ENCODE peak calls at places on chromosome 5, in eight cellular contexts. One of them, this sample, is unnamed.

GRCh38 chr5:98964621-98965020 is 35.8 kb upstream of the CHD1 start:
- DNase-seq in heart right ventricle: no peak
- DNase-seq in AG04450: no peak
- DNase-seq in kidney: no peak
- DNase-seq in cardiac muscle cell: no peak
- DNase-seq in dorsolateral prefrontal cortex: no peak
- DNase-seq in psoas muscle: no peak
- DNase-seq in PC-3: no peak
- DNase-seq in this sample: no peak

GRCh38 chr5:15366676-15367391 is 133.1 kb upstream of the FBXL7 start:
- DNase-seq in kidney: no peak
- DNase-seq in AG04450: no peak
- DNase-seq in heart right ventricle: peak
- DNase-seq in dorsolateral prefrontal cortex: no peak
- DNase-seq in cardiac muscle cell: peak
- DNase-seq in PC-3: no peak
- DNase-seq in psoas muscle: no peak
- DNase-seq in this sample: no peak

GRCh38 chr5:157478726-157479125 is 18.7 kb downstream of the NIPAL4 start:
- DNase-seq in psoas muscle: no peak
- DNase-seq in heart right ventricle: no peak
- DNase-seq in dorsolateral prefrontal cortex: no peak
- DNase-seq in AG04450: no peak
- DNase-seq in PC-3: peak
- DNase-seq in cardiac muscle cell: no peak
- DNase-seq in kidney: no peak
- DNase-seq in this sample: no peak

GRCh38 chr5:45639038-45639437 is 57.1 kb downstream of the HCN1 start:
- DNase-seq in dorsolateral prefrontal cortex: no peak
- DNase-seq in PC-3: peak
- DNase-seq in kidney: no peak
- DNase-seq in cardiac muscle cell: peak
- DNase-seq in psoas muscle: no peak
- DNase-seq in AG04450: no peak
- DNase-seq in heart right ventricle: no peak
- DNase-seq in this sample: no peak

GRCh38 chr5:150357326-150358260 is at the start of gene TCOF1:
- DNase-seq in psoas muscle: peak
- DNase-seq in dorsolateral prefrontal cortex: peak
- DNase-seq in cardiac muscle cell: peak
- DNase-seq in PC-3: peak
- DNase-seq in kidney: peak
- DNase-seq in AG04450: peak
- DNase-seq in heart right ventricle: peak
- DNase-seq in this sample: peak

GRCh38 chr5:2640717-2641116 is 110.8 kb downstream of the IRX2 start:
- DNase-seq in cardiac muscle cell: no peak
- DNase-seq in PC-3: no peak
- DNase-seq in kidney: no peak
- DNase-seq in dorsolateral prefrontal cortex: no peak
- DNase-seq in psoas muscle: no peak
- DNase-seq in heart right ventricle: no peak
- DNase-seq in AG04450: no peak
- DNase-seq in this sample: no peak

GRCh38 chr5:126107381-126107780 is 315.8 kb upstream of the GRAMD2B start:
- DNase-seq in dorsolateral prefrontal cortex: no peak
- DNase-seq in PC-3: no peak
- DNase-seq in psoas muscle: no peak
- DNase-seq in kidney: no peak
- DNase-seq in cardiac muscle cell: no peak
- DNase-seq in AG04450: no peak
- DNase-seq in heart right ventricle: no peak
- DNase-seq in this sample: no peak

GRCh38 chr5:81393783-81394718 is at the start of gene ACOT12:
- DNase-seq in kidney: peak
- DNase-seq in PC-3: no peak
- DNase-seq in AG04450: no peak
- DNase-seq in heart right ventricle: no peak
- DNase-seq in psoas muscle: no peak
- DNase-seq in dorsolateral prefrontal cortex: no peak
- DNase-seq in cardiac muscle cell: peak
- DNase-seq in this sample: no peak

GRCh38 chr5:119322948-119323629 is 32.7 kb upstream of the TNFAIP8 start:
- DNase-seq in AG04450: no peak
- DNase-seq in heart right ventricle: no peak
- DNase-seq in psoas muscle: no peak
- DNase-seq in kidney: no peak
- DNase-seq in dorsolateral prefrontal cortex: no peak
- DNase-seq in PC-3: no peak
- DNase-seq in cardiac muscle cell: no peak
- DNase-seq in this sample: no peak

GRCh38 chr5:141533897-141534296 is 45.0 kb downstream of the PCDHGC5 start:
- DNase-seq in psoas muscle: no peak
- DNase-seq in dorsolateral prefrontal cortex: no peak
- DNase-seq in AG04450: no peak
- DNase-seq in heart right ventricle: no peak
- DNase-seq in kidney: no peak
- DNase-seq in PC-3: no peak
- DNase-seq in cardiac muscle cell: no peak
- DNase-seq in this sample: no peak

GRCh38 chr5:38207343-38207742 is 51.0 kb upstream of the EGFLAM start:
- DNase-seq in psoas muscle: no peak
- DNase-seq in heart right ventricle: no peak
- DNase-seq in dorsolateral prefrontal cortex: no peak
- DNase-seq in PC-3: peak
- DNase-seq in AG04450: no peak
- DNase-seq in kidney: no peak
- DNase-seq in cardiac muscle cell: no peak
- DNase-seq in this sample: no peak

GRCh38 chr5:139650689-139651501 is 2.7 kb downstream of the CXXC5 start:
- DNase-seq in cardiac muscle cell: peak
- DNase-seq in dorsolateral prefrontal cortex: peak
- DNase-seq in psoas muscle: peak
- DNase-seq in heart right ventricle: peak
- DNase-seq in kidney: peak
- DNase-seq in AG04450: no peak
- DNase-seq in PC-3: no peak
- DNase-seq in this sample: no peak

GRCh38 chr5:1642221-1642620 is 118.5 kb upstream of the LPCAT1 start:
- DNase-seq in dorsolateral prefrontal cortex: no peak
- DNase-seq in kidney: no peak
- DNase-seq in cardiac muscle cell: no peak
- DNase-seq in heart right ventricle: no peak
- DNase-seq in psoas muscle: peak
- DNase-seq in PC-3: no peak
- DNase-seq in AG04450: no peak
- DNase-seq in this sample: no peak

GRCh38 chr5:91240175-91240574 is 142.9 kb downstream of the ARRDC3 start:
- DNase-seq in AG04450: no peak
- DNase-seq in psoas muscle: no peak
- DNase-seq in dorsolateral prefrontal cortex: no peak
- DNase-seq in cardiac muscle cell: no peak
- DNase-seq in kidney: no peak
- DNase-seq in heart right ventricle: no peak
- DNase-seq in PC-3: no peak
- DNase-seq in this sample: no peak

GRCh38 chr5:107247427-107247826 is 423.3 kb downstream of the EFNA5 start:
- DNase-seq in kidney: no peak
- DNase-seq in psoas muscle: no peak
- DNase-seq in heart right ventricle: no peak
- DNase-seq in AG04450: no peak
- DNase-seq in cardiac muscle cell: no peak
- DNase-seq in PC-3: peak
- DNase-seq in dorsolateral prefrontal cortex: no peak
- DNase-seq in this sample: no peak

GRCh38 chr5:87393331-87393730 is 19.4 kb downstream of the CCNH start:
- DNase-seq in heart right ventricle: no peak
- DNase-seq in psoas muscle: no peak
- DNase-seq in cardiac muscle cell: no peak
- DNase-seq in kidney: no peak
- DNase-seq in dorsolateral prefrontal cortex: no peak
- DNase-seq in PC-3: peak
- DNase-seq in AG04450: peak
- DNase-seq in this sample: no peak

GRCh38 chr5:89342106-89342876 is 459.3 kb upstream of the MEF2C start:
- DNase-seq in AG04450: peak
- DNase-seq in heart right ventricle: no peak
- DNase-seq in dorsolateral prefrontal cortex: no peak
- DNase-seq in cardiac muscle cell: no peak
- DNase-seq in psoas muscle: no peak
- DNase-seq in PC-3: no peak
- DNase-seq in kidney: no peak
- DNase-seq in this sample: no peak

GRCh38 chr5:15621094-15621493 is 121.1 kb downstream of the FBXL7 start:
- DNase-seq in AG04450: no peak
- DNase-seq in heart right ventricle: no peak
- DNase-seq in kidney: no peak
- DNase-seq in psoas muscle: no peak
- DNase-seq in dorsolateral prefrontal cortex: no peak
- DNase-seq in cardiac muscle cell: no peak
- DNase-seq in PC-3: no peak
- DNase-seq in this sample: no peak

GRCh38 chr5:17928571-17928970 is 294.3 kb downstream of the TAF11L14 start:
- DNase-seq in dorsolateral prefrontal cortex: no peak
- DNase-seq in psoas muscle: no peak
- DNase-seq in cardiac muscle cell: no peak
- DNase-seq in kidney: peak
- DNase-seq in PC-3: no peak
- DNase-seq in AG04450: no peak
- DNase-seq in heart right ventricle: no peak
- DNase-seq in this sample: peak

GRCh38 chr5:142152383-142152730 is 43.8 kb downstream of the NDFIP1 start:
- DNase-seq in heart right ventricle: no peak
- DNase-seq in kidney: no peak
- DNase-seq in cardiac muscle cell: peak
- DNase-seq in psoas muscle: no peak
- DNase-seq in AG04450: no peak
- DNase-seq in PC-3: peak
- DNase-seq in dorsolateral prefrontal cortex: no peak
- DNase-seq in this sample: no peak

GRCh38 chr5:66694036-66694435 is 97.8 kb downstream of the MAST4 start:
- DNase-seq in PC-3: no peak
- DNase-seq in psoas muscle: no peak
- DNase-seq in dorsolateral prefrontal cortex: no peak
- DNase-seq in AG04450: no peak
- DNase-seq in cardiac muscle cell: no peak
- DNase-seq in heart right ventricle: no peak
- DNase-seq in kidney: no peak
- DNase-seq in this sample: no peak

GRCh38 chr5:66684663-66685062 is 88.5 kb downstream of the MAST4 start:
- DNase-seq in PC-3: no peak
- DNase-seq in psoas muscle: no peak
- DNase-seq in cardiac muscle cell: no peak
- DNase-seq in dorsolateral prefrontal cortex: no peak
- DNase-seq in kidney: no peak
- DNase-seq in heart right ventricle: no peak
- DNase-seq in AG04450: no peak
- DNase-seq in this sample: no peak

GRCh38 chr5:66689522-66690220 is 93.5 kb downstream of the MAST4 start:
- DNase-seq in cardiac muscle cell: no peak
- DNase-seq in AG04450: no peak
- DNase-seq in kidney: no peak
- DNase-seq in psoas muscle: no peak
- DNase-seq in PC-3: no peak
- DNase-seq in heart right ventricle: no peak
- DNase-seq in dorsolateral prefrontal cortex: no peak
- DNase-seq in this sample: no peak
- H3K27ac ChIP-seq in cardiac muscle cell: no peak
- H3K27ac ChIP-seq in AG04450: no peak
- H3K27ac ChIP-seq in kidney: peak
- H3K27ac ChIP-seq in psoas muscle: no peak
- H3K27ac ChIP-seq in PC-3: no peak
- H3K27ac ChIP-seq in heart right ventricle: no peak
- H3K27ac ChIP-seq in dorsolateral prefrontal cortex: no peak
- H3K27ac ChIP-seq in this sample: no peak

GRCh38 chr5:172245046-172245445 is 38.5 kb downstream of the UBTD2 start:
- DNase-seq in dorsolateral prefrontal cortex: no peak
- DNase-seq in cardiac muscle cell: no peak
- DNase-seq in AG04450: no peak
- DNase-seq in heart right ventricle: no peak
- DNase-seq in psoas muscle: no peak
- DNase-seq in PC-3: no peak
- DNase-seq in kidney: no peak
- DNase-seq in this sample: no peak

GRCh38 chr5:172238334-172238733 is 44.4 kb downstream of the EFCAB9 start:
- DNase-seq in psoas muscle: no peak
- DNase-seq in AG04450: no peak
- DNase-seq in heart right ventricle: no peak
- DNase-seq in dorsolateral prefrontal cortex: no peak
- DNase-seq in PC-3: no peak
- DNase-seq in cardiac muscle cell: no peak
- DNase-seq in kidney: no peak
- DNase-seq in this sample: no peak

GRCh38 chr5:172245823-172246222 is 37.7 kb downstream of the UBTD2 start:
- DNase-seq in PC-3: no peak
- DNase-seq in heart right ventricle: no peak
- DNase-seq in kidney: no peak
- DNase-seq in dorsolateral prefrontal cortex: no peak
- DNase-seq in AG04450: no peak
- DNase-seq in psoas muscle: no peak
- DNase-seq in cardiac muscle cell: no peak
- DNase-seq in this sample: no peak

GRCh38 chr5:172243302-172243701 is 40.3 kb downstream of the UBTD2 start:
- DNase-seq in cardiac muscle cell: no peak
- DNase-seq in dorsolateral prefrontal cortex: no peak
- DNase-seq in PC-3: no peak
- DNase-seq in heart right ventricle: no peak
- DNase-seq in AG04450: no peak
- DNase-seq in kidney: no peak
- DNase-seq in psoas muscle: no peak
- DNase-seq in this sample: no peak
- H3K4me3 ChIP-seq in cardiac muscle cell: no peak
- H3K4me3 ChIP-seq in dorsolateral prefrontal cortex: no peak
- H3K4me3 ChIP-seq in PC-3: no peak
- H3K4me3 ChIP-seq in heart right ventricle: no peak
- H3K4me3 ChIP-seq in AG04450: no peak
- H3K4me3 ChIP-seq in kidney: no peak
- H3K4me3 ChIP-seq in psoas muscle: no peak
- H3K4me3 ChIP-seq in this sample: no peak

GRCh38 chr5:69048233-69048632 is 45.6 kb upstream of the SLC30A5 start:
- DNase-seq in heart right ventricle: no peak
- DNase-seq in PC-3: peak
- DNase-seq in kidney: no peak
- DNase-seq in AG04450: no peak
- DNase-seq in dorsolateral prefrontal cortex: no peak
- DNase-seq in psoas muscle: no peak
- DNase-seq in cardiac muscle cell: peak
- DNase-seq in this sample: no peak
- TF ChIP-seq CTCF in heart right ventricle: peak
- TF ChIP-seq CTCF in PC-3: peak
- TF ChIP-seq CTCF in kidney: no peak
- TF ChIP-seq CTCF in AG04450: peak
- TF ChIP-seq CTCF in dorsolateral prefrontal cortex: peak
- TF ChIP-seq CTCF in psoas muscle: no peak
- TF ChIP-seq CTCF in cardiac muscle cell: peak
- TF ChIP-seq CTCF in this sample: no peak

DNA sequence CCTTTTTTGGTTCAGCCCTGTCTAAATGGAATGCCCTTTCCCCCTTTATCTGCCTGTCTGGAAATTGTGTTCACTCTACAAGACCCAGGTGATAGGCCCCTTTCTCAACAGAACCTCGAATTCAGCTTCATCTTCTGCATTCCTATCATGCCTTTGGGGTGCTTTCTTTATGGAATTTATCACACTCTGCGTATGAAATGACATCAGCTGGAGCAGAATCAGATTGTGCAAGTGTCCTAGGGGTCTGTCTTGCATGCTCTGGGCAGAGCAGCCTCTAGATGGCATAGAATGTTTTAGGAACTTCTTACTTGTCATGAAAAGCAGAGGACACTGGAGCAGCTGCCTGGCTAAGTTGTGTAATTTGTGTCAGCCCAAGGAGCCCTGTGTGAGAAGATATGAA is 84.9 kb downstream of the ISL1 start:
- DNase-seq in dorsolateral prefrontal cortex: no peak
- DNase-seq in PC-3: peak
- DNase-seq in AG04450: no peak
- DNase-seq in psoas muscle: no peak
- DNase-seq in cardiac muscle cell: peak
- DNase-seq in kidney: no peak
- DNase-seq in heart right ventricle: no peak
- DNase-seq in this sample: no peak
- H3K27ac ChIP-seq in dorsolateral prefrontal cortex: no peak
- H3K27ac ChIP-seq in PC-3: no peak
- H3K27ac ChIP-seq in AG04450: no peak
- H3K27ac ChIP-seq in psoas muscle: no peak
- H3K27ac ChIP-seq in cardiac muscle cell: no peak
- H3K27ac ChIP-seq in kidney: no peak
- H3K27ac ChIP-seq in heart right ventricle: no peak
- H3K27ac ChIP-seq in this sample: no peak